ENCODE peak calls at places on chromosomes 12 and 14, in ten cellular contexts. A, P, O, Q, L, Y, E, U, S and M are unnamed samples.

GRCh38 chr14:100677925-100678765 is 48.5 kb upstream of the DLK1 start:
- ATAC-seq in O (no peak), A (no peak), U (no peak), E (no peak), P (peak), Y (peak), S (peak), Q (peak), L (peak), M (no peak)

GRCh38 chr14:55546212-55546874 is 33.7 kb upstream of the KTN1 start:
- ATAC-seq in S (no peak), Y (no peak), P (no peak), A (no peak), E (no peak), L (no peak), U (no peak), O (no peak), Q (no peak), M (no peak)

GRCh38 chr14:73717998-73718741 is 4.0 kb upstream of the PNMA1 start:
- ATAC-seq in O (no peak), U (no peak), L (no peak), E (no peak), Q (no peak), Y (no peak), A (no peak), P (no peak), S (peak), M (no peak)

GRCh38 chr14:29925736-29926135 is 1.9 kb downstream of the PRKD1 start:
- ATAC-seq in E (no peak), Y (no peak), Q (no peak), S (no peak), A (no peak), P (no peak), U (no peak), L (no peak), O (no peak), M (no peak)

GRCh38 chr14:50021261-50021660 is 95.1 kb downstream of the VCPKMT start:
- ATAC-seq in E (no peak), S (no peak), Q (no peak), P (no peak), A (no peak), L (no peak), Y (no peak), O (peak), U (peak), M (peak)

GRCh38 chr12:91507754-91508153 is 325.1 kb upstream of the DCN start:
- ATAC-seq in E (no peak), O (no peak), A (no peak), L (no peak), P (no peak), S (no peak), U (no peak), Q (peak), Y (no peak), M (no peak)

GRCh38 chr14:44785096-44785495 is 176.7 kb downstream of the KLHL28 start:
- ATAC-seq in E (no peak), U (no peak), S (no peak), O (no peak), P (no peak), Y (no peak), Q (no peak), L (no peak), A (no peak), M (no peak)

GRCh38 chr14:104532191-104532555 is 47.4 kb upstream of the C14orf180 start:
- ATAC-seq in P (no peak), A (no peak), Q (no peak), Y (no peak), O (no peak), S (peak), L (peak), E (no peak), U (no peak), M (no peak)

GRCh38 chr12:96033549-96034389 is 1.6 kb downstream of the LTA4H start:
- ATAC-seq in L (no peak), Q (no peak), A (no peak), U (no peak), P (no peak), S (no peak), O (no peak), Y (no peak), E (no peak), M (no peak)

GRCh38 chr12:113296557-113297213 is 38.2 kb downstream of the SLC8B1 start:
- ATAC-seq in Q (no peak), L (peak), U (no peak), A (no peak), S (no peak), Y (no peak), O (no peak), E (no peak), P (no peak), M (no peak)

GRCh38 chr12:49637401-49637800 is 14.0 kb downstream of the PRPF40B start:
- ATAC-seq in O (no peak), E (no peak), A (no peak), Y (peak), L (peak), P (no peak), S (peak), U (no peak), Q (no peak), M (peak)

GRCh38 chr12:113268621-113269020 is 47.4 kb downstream of the TPCN1 start:
- ATAC-seq in A (no peak), L (no peak), O (no peak), E (no peak), S (no peak), U (no peak), Y (no peak), Q (no peak), P (no peak), M (no peak)

GRCh38 chr14:59343585-59343984 is 121.6 kb downstream of the GPR135 start:
- ATAC-seq in O (no peak), Q (no peak), U (no peak), E (no peak), S (peak), Y (no peak), A (no peak), L (peak), P (no peak), M (no peak)

GRCh38 chr14:91354979-91355685 is 62.5 kb downstream of the CCDC88C start:
- ATAC-seq in S (no peak), U (peak), P (peak), Q (no peak), L (no peak), Y (no peak), E (peak), A (peak), O (peak), M (peak)

GRCh38 chr12:110995016-110995415 is 74.6 kb upstream of the MYL2 start:
- ATAC-seq in U (no peak), A (no peak), Y (no peak), L (peak), E (no peak), Q (no peak), S (peak), P (no peak), O (no peak), M (no peak)

GRCh38 chr14:76917158-76917596 is 91.0 kb downstream of the LRRC74A start:
- ATAC-seq in O (no peak), A (no peak), Q (no peak), Y (peak), U (no peak), E (no peak), L (no peak), P (peak), S (no peak), M (no peak)

GRCh38 chr12:132491761-132492378 is 1.9 kb downstream of the FBRSL1 start:
- ATAC-seq in S (no peak), Q (no peak), Y (no peak), E (no peak), L (no peak), P (no peak), O (no peak), U (no peak), A (no peak), M (no peak)

GRCh38 chr12:90085491-90086274 is 377.0 kb upstream of the ATP2B1 start:
- ATAC-seq in P (no peak), Q (no peak), L (no peak), A (no peak), S (no peak), O (no peak), Y (no peak), E (no peak), U (peak), M (peak)

GRCh38 chr14:22898302-22898894 is 15.4 kb downstream of the REM2 start:
- ATAC-seq in Q (no peak), L (no peak), P (no peak), O (peak), S (no peak), E (no peak), U (peak), A (no peak), Y (no peak), M (peak)

GRCh38 chr12:125890983-125891382 is 825.7 kb downstream of the AACS start:
- ATAC-seq in Q (peak), P (no peak), Y (no peak), O (no peak), U (no peak), L (peak), A (no peak), E (peak), S (peak), M (no peak)

GRCh38 chr14:32602699-32603098 is 273.6 kb downstream of the AKAP6 start:
- ATAC-seq in U (no peak), L (peak), Y (no peak), Q (no peak), E (no peak), S (peak), O (no peak), P (peak), A (no peak), M (no peak)

GRCh38 chr12:28925726-28926376 is 223.2 kb upstream of the FAR2 start:
- ATAC-seq in S (peak), Q (no peak), L (no peak), Y (no peak), E (no peak), A (no peak), P (no peak), O (no peak), U (no peak), M (no peak)

GRCh38 chr14:93027810-93028723 is 87.7 kb downstream of the ITPK1 start:
- ATAC-seq in P (no peak), Y (no peak), S (peak), A (no peak), Q (no peak), O (no peak), E (peak), U (no peak), L (peak), M (no peak)

GRCh38 chr12:82954064-82954463 is 267.4 kb downstream of the TMTC2 start:
- ATAC-seq in S (no peak), Q (no peak), E (no peak), L (no peak), P (no peak), A (no peak), Y (no peak), U (no peak), O (no peak), M (no peak)

GRCh38 chr12:121514184-121514742 is 66.6 kb downstream of the KDM2B start:
- ATAC-seq in E (no peak), Q (no peak), O (peak), P (no peak), Y (peak), S (no peak), L (no peak), A (peak), U (peak), M (no peak)

GRCh38 chr12:65858831-65859230 is 34.5 kb downstream of the HMGA2 start:
- ATAC-seq in L (no peak), Y (peak), O (no peak), A (no peak), Q (no peak), U (no peak), P (no peak), S (no peak), E (no peak), M (no peak)

GRCh38 chr14:71139058-71139946 is 232.0 kb downstream of the PCNX1 start:
- ATAC-seq in O (peak), S (peak), U (no peak), L (peak), A (peak), E (peak), Q (peak), P (peak), Y (peak), M (no peak)

GRCh38 chr12:8991371-8992085 is 2.2 kb downstream of the KLRG1 start:
- ATAC-seq in Q (no peak), U (no peak), E (no peak), P (no peak), S (no peak), Y (no peak), L (no peak), O (no peak), A (peak), M (peak)

GRCh38 chr14:106228541-106229158 is 702.3 kb downstream of the TMEM121 start:
- ATAC-seq in Y (no peak), P (no peak), S (no peak), O (peak), Q (no peak), L (no peak), A (peak), U (peak), E (no peak), M (peak)

GRCh38 chr14:61350427-61350826 is 29.0 kb downstream of the PRKCH start:
- ATAC-seq in Q (no peak), Y (no peak), S (no peak), E (no peak), P (no peak), O (peak), L (no peak), A (peak), U (peak), M (peak)

GRCh38 chr14:72701610-72702009 is 192.3 kb downstream of the DPF3 start:
- ATAC-seq in Q (no peak), Y (no peak), S (peak), L (peak), E (peak), O (no peak), A (no peak), P (no peak), U (no peak), M (no peak)

GRCh38 chr14:105914738-105915385 is 388.5 kb downstream of the TMEM121 start:
- ATAC-seq in O (no peak), P (no peak), Y (no peak), S (no peak), U (no peak), A (no peak), Q (no peak), L (no peak), E (no peak), M (no peak)

GRCh38 chr14:49679271-49679670 is 8.7 kb downstream of the POLE2 start:
- ATAC-seq in Q (no peak), A (no peak), S (no peak), L (no peak), P (no peak), U (peak), E (no peak), O (peak), Y (no peak), M (peak)

GRCh38 chr14:90795744-90796143 is 20.5 kb downstream of the TTC7B start:
- ATAC-seq in A (no peak), S (no peak), L (no peak), P (peak), Q (peak), U (no peak), O (no peak), E (no peak), Y (peak), M (no peak)

GRCh38 chr14:105733081-105734065 is 207.0 kb downstream of the TMEM121 start:
- ATAC-seq in P (no peak), L (no peak), Q (peak), A (no peak), Y (no peak), E (no peak), U (no peak), S (no peak), O (no peak), M (no peak)